ENCODE peak calls at places on chromosomes 12 and 14, in eight cellular contexts. J, K, R, O, T, Q, H and B are unnamed samples. For H3K4me1, the result is how much of the 10 kb centered on the place peaks cover.

GRCh38 chr12:107238276-107238675 is 144.9 kb upstream of the CRY1 start:
- DNase-seq in J (no peak), K (no peak), R (no peak), O (no peak), T (no peak), Q (no peak), H (no peak), B (no peak)

GRCh38 chr12:84910549-84911241 is 1.9 kb downstream of the SLC6A15 start:
- DNase-seq in J (no peak), K (peak), R (no peak), O (no peak), T (no peak), Q (no peak), H (no peak), B (no peak)

GRCh38 chr12:12925383-12925782 is 26.6 kb downstream of the GPRC5D start:
- DNase-seq in J (no peak), K (no peak), R (no peak), O (no peak), T (no peak), Q (no peak), H (no peak), B (no peak)

GRCh38 chr12:132638541-132639408 is 20.2 kb downstream of the P2RX2 start:
- DNase-seq in J (no peak), K (peak), R (no peak), O (peak), T (no peak), Q (no peak), H (no peak), B (peak)

GRCh38 chr12:131726-132465 is 65.3 kb downstream of the IQSEC3 start:
- DNase-seq in J (no peak), K (no peak), R (no peak), O (no peak), T (no peak), Q (no peak), H (no peak), B (no peak)

GRCh38 chr12:62429457-62429856 is 37.2 kb upstream of the MON2 start:
- DNase-seq in J (no peak), K (no peak), R (no peak), O (no peak), T (no peak), Q (no peak), H (no peak), B (no peak)

GRCh38 chr14:76023757-76024156 is 38.2 kb downstream of the IFT43 start:
- DNase-seq in J (no peak), K (no peak), R (no peak), O (no peak), T (no peak), Q (no peak), H (no peak), B (no peak)

GRCh38 chr12:93784339-93785086 is 107.3 kb downstream of the CRADD start:
- DNase-seq in J (peak), K (peak), R (peak), O (peak), T (no peak), Q (no peak), H (peak), B (peak)

GRCh38 chr12:89709994-89710872 is 1.6 kb upstream of the ATP2B1 start:
- DNase-seq in J (peak), K (peak), R (peak), O (peak), T (peak), Q (peak), H (no peak), B (peak)

GRCh38 chr12:130026608-130027176 is 122.9 kb upstream of the TMEM132D start:
- DNase-seq in J (no peak), K (peak), R (no peak), O (no peak), T (peak), Q (peak), H (no peak), B (peak)

GRCh38 chr12:68759852-68760251 is 13.9 kb downstream of the SLC35E3 start:
- DNase-seq in J (no peak), K (no peak), R (no peak), O (no peak), T (no peak), Q (no peak), H (no peak), B (no peak)

GRCh38 chr14:105926415-105927093 is 400.2 kb downstream of the TMEM121 start:
- DNase-seq in J (no peak), K (no peak), R (no peak), O (no peak), T (no peak), Q (no peak), H (no peak), B (no peak)

GRCh38 chr12:76719171-76719631 is 44.7 kb upstream of the ZDHHC17 start:
- DNase-seq in J (no peak), K (no peak), R (no peak), O (no peak), T (no peak), Q (no peak), H (no peak), B (no peak)

GRCh38 chr12:27493260-27493935 is 30.6 kb upstream of the PPFIBP1 start:
- DNase-seq in J (no peak), K (no peak), R (no peak), O (no peak), T (no peak), Q (no peak), H (no peak), B (no peak)

GRCh38 chr12:49979791-49980190 is 7.0 kb downstream of the AQP6 start:
- DNase-seq in J (no peak), K (no peak), R (no peak), O (no peak), T (no peak), Q (no peak), H (no peak), B (no peak)

GRCh38 chr12:121789233-121789781 is 4.2 kb downstream of the RHOF start:
- DNase-seq in J (no peak), K (no peak), R (no peak), O (no peak), T (no peak), Q (no peak), H (no peak), B (no peak)

GRCh38 chr12:47024463-47024862 is 55.0 kb upstream of the PCED1B start:
- DNase-seq in J (no peak), K (no peak), R (no peak), O (no peak), T (no peak), Q (no peak), H (no peak), B (no peak)

GRCh38 chr12:120224304-120225199 is 23.6 kb upstream of the RPLP0 start:
- DNase-seq in J (no peak), K (no peak), R (peak), O (no peak), T (peak), Q (peak), H (no peak), B (peak)

GRCh38 chr14:75522224-75522764 is at the start of gene BATF:
- DNase-seq in J (no peak), K (no peak), R (no peak), O (peak), T (peak), Q (no peak), H (no peak), B (no peak)

GRCh38 chr12:50569321-50569720 is 64.5 kb downstream of the DIP2B start:
- DNase-seq in J (no peak), K (peak), R (peak), O (no peak), T (no peak), Q (no peak), H (no peak), B (peak)

GRCh38 chr12:128073937-128074336 is 193.0 kb upstream of the TMEM132C start:
- DNase-seq in J (no peak), K (no peak), R (no peak), O (no peak), T (no peak), Q (no peak), H (no peak), B (no peak)

GRCh38 chr14:93331375-93332031 is 1.3 kb downstream of the BTBD7 start:
- DNase-seq in J (no peak), K (peak), R (peak), O (peak), T (no peak), Q (no peak), H (no peak), B (peak)

GRCh38 chr12:68481181-68481941 is 129.3 kb upstream of the RAP1B start:
- DNase-seq in J (no peak), K (no peak), R (no peak), O (no peak), T (no peak), Q (no peak), H (no peak), B (no peak)

GRCh38 chr12:112761366-112761986 is 30.1 kb upstream of the RPH3A start:
- DNase-seq in J (no peak), K (no peak), R (no peak), O (no peak), T (no peak), Q (no peak), H (no peak), B (no peak)

GRCh38 chr12:73892181-73892580 is 645.5 kb upstream of the ATXN7L3B start:
- DNase-seq in J (no peak), K (no peak), R (no peak), O (no peak), T (no peak), Q (no peak), H (no peak), B (no peak)

GRCh38 chr14:81427348-81428058 is 27.4 kb upstream of the STON2 start:
- DNase-seq in J (peak), K (peak), R (peak), O (peak), T (no peak), Q (no peak), H (no peak), B (no peak)

GRCh38 chr12:108833355-108833733 is 24.0 kb downstream of the SSH1 start:
- DNase-seq in J (no peak), K (no peak), R (peak), O (no peak), T (no peak), Q (no peak), H (peak), B (no peak)

GRCh38 chr12:112907415-112908157 is 824 bp downstream of the OAS1 start:
- DNase-seq in J (no peak), K (no peak), R (peak), O (peak), T (no peak), Q (no peak), H (no peak), B (no peak)

GRCh38 chr12:102120886-102121285 is 903 bp downstream of the PARPBP start:
- DNase-seq in J (no peak), K (peak), R (no peak), O (no peak), T (no peak), Q (no peak), H (peak), B (no peak)

GRCh38 chr12:111298583-111299436 is 70.1 kb downstream of the PHETA1 start:
- DNase-seq in J (no peak), K (peak), R (peak), O (no peak), T (peak), Q (no peak), H (peak), B (peak)

GRCh38 chr12:105995986-105996385 is 142.8 kb downstream of the NUAK1 start:
- DNase-seq in J (no peak), K (no peak), R (no peak), O (no peak), T (no peak), Q (no peak), H (no peak), B (no peak)

GRCh38 chr12:109818900-109819500 is 14.2 kb downstream of the TRPV4 start:
- DNase-seq in J (no peak), K (no peak), R (no peak), O (no peak), T (no peak), Q (no peak), H (no peak), B (no peak)

GRCh38 chr14:68248481-68249255 is 429.1 kb downstream of the RAD51B start:
- DNase-seq in J (peak), K (peak), R (peak), O (no peak), T (no peak), Q (peak), H (peak), B (peak)

GRCh38 chr12:457676-458075 is 2.1 kb upstream of the B4GALNT3 start:
- DNase-seq in J (no peak), K (no peak), R (no peak), O (no peak), T (no peak), Q (no peak), H (no peak), B (no peak)

GRCh38 chr12:92108651-92109050 is 37.0 kb downstream of the BTG1 start:
- DNase-seq in J (peak), K (peak), R (peak), O (no peak), T (no peak), Q (no peak), H (no peak), B (peak)

GRCh38 chr12:91889970-91890369 is 255.7 kb downstream of the BTG1 start:
- DNase-seq in J (no peak), K (no peak), R (no peak), O (no peak), T (no peak), Q (no peak), H (no peak), B (no peak)

DNA sequence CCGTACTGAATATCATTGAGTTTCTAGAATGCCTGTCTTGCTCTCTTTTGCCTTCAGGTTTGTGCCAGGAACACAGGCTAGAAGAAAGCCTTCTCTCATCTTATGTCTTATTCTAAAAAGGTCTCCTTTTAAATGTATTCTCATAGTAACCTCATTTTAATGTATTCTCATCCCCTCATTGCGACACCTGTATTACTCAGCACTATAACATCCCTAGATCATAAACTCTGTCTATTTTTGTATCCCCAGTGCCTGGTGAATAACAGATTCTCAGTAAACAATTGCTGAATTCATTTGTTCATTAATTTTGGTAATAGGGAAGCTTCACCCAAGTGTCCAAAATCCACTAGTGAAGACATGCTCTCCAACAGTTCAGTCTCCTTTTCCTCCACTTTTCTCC is 8.8 kb upstream of the LRRK2 start:
- DNase-seq in J (no peak), K (no peak), R (no peak), O (no peak), T (no peak), Q (no peak), H (no peak), B (no peak)
- H3K4me1 ChIP-seq in J (under half), K (under half), R (under half), O (under half), T (under half), Q (under half), H (under half), B (under half)

GRCh38 chr12:104419717-104420116 is 37.0 kb upstream of the CHST11 start:
- DNase-seq in J (no peak), K (no peak), R (no peak), O (no peak), T (no peak), Q (no peak), H (no peak), B (no peak)
- H3K4me1 ChIP-seq in J (under half), K (under half), R (under half), O (under half), T (under half), Q (under half), H (half or more), B (under half)

DNA sequence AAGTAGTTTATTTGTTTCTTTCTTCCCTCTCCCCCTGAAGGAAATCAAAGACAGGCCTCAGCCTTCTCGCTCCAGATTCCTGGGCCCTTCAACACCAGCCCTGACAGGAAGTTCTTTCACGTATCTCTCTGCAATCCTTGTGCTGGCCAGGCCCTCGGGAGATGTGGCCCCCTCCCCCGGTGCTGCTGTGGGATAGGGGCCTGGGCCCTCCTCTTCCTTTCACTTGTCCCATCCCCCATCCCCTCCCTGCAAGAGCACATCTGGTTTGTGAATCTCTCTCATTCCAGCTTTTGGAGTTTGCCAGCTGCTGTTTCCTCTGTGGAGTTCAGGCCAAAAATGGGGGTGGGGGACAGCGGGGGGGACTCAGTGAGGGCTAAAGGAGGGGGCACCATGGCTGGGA is 7.2 kb downstream of the LRP1 start:
- DNase-seq in J (no peak), K (peak), R (peak), O (no peak), T (no peak), Q (no peak), H (no peak), B (no peak)
- H3K4me1 ChIP-seq in J (under half), K (under half), R (half or more), O (under half), T (half or more), Q (under half), H (under half), B (under half)

GRCh38 chr12:54279227-54279631 is 693 bp downstream of the CBX5 start:
- DNase-seq in J (no peak), K (no peak), R (no peak), O (no peak), T (no peak), Q (no peak), H (no peak), B (no peak)

GRCh38 chr12:54282949-54283593 is 2.5 kb downstream of the HNRNPA1 start:
- DNase-seq in J (no peak), K (no peak), R (no peak), O (no peak), T (no peak), Q (no peak), H (no peak), B (no peak)

GRCh38 chr12:54279632-54280400 is at the start of gene CBX5:
- DNase-seq in J (peak), K (peak), R (peak), O (peak), T (peak), Q (peak), H (peak), B (peak)

GRCh38 chr12:54277823-54278276 is 2.1 kb downstream of the CBX5 start:
- DNase-seq in J (no peak), K (no peak), R (no peak), O (no peak), T (no peak), Q (no peak), H (no peak), B (no peak)

GRCh38 chr12:54280401-54281260 is at the start of gene HNRNPA1:
- DNase-seq in J (peak), K (peak), R (peak), O (peak), T (peak), Q (peak), H (peak), B (peak)
- H3K4me1 ChIP-seq in J (under half), K (under half), R (half or more), O (under half), T (half or more), Q (under half), H (under half), B (under half)

GRCh38 chr14:100065942-100066574 is 836 bp downstream of the EVL start:
- DNase-seq in J (no peak), K (no peak), R (no peak), O (no peak), T (peak), Q (no peak), H (no peak), B (no peak)
- H3K4me1 ChIP-seq in J (under half), K (under half), R (half or more), O (under half), T (half or more), Q (under half), H (under half), B (under half)

GRCh38 chr12:122994140-122994675 is 13.7 kb downstream of the ARL6IP4 start:
- DNase-seq in J (no peak), K (no peak), R (no peak), O (no peak), T (no peak), Q (no peak), H (no peak), B (no peak)
- H3K4me1 ChIP-seq in J (under half), K (under half), R (under half), O (under half), T (under half), Q (under half), H (under half), B (under half)

DNA sequence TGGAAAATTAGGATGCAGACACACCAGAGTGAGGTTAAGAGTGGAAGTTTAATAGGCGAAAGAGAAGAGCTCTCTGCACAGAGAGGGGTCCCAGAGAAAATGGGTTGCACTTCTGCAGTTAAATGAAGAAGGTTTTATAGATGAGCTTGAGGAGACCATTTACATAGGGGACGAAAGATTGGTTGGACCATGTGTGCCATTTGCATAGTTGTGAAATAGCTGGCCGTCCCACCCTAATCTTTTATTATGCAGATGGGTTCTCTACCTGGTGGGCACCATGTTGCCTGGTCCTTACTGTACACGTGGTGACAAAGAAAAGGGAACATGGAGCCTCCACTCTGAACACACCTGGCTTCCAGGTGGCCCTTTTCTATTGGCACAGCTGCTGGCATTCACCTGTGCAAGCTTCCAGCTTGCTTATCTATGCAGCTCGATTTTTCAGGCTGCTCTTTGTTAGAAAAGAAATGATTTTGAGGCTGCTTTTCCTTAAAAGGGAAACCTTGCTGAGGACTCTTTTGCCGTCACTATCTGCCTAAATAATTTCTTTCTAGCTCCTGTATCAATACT is 67.1 kb upstream of the SRSF5 start:
- DNase-seq in J (no peak), K (no peak), R (no peak), O (no peak), T (peak), Q (peak), H (no peak), B (no peak)
- H3K4me1 ChIP-seq in J (under half), K (half or more), R (half or more), O (under half), T (half or more), Q (under half), H (under half), B (half or more)

GRCh38 chr14:55807059-55807499 is 227.1 kb downstream of the KTN1 start:
- DNase-seq in J (peak), K (no peak), R (peak), O (peak), T (peak), Q (peak), H (peak), B (peak)
- H3K4me1 ChIP-seq in J (under half), K (under half), R (under half), O (under half), T (under half), Q (under half), H (half or more), B (under half)

GRCh38 chr12:124829008-124829707 is 34.5 kb downstream of the SCARB1 start:
- DNase-seq in J (no peak), K (no peak), R (no peak), O (no peak), T (no peak), Q (no peak), H (no peak), B (no peak)
- H3K4me1 ChIP-seq in J (under half), K (under half), R (under half), O (under half), T (under half), Q (under half), H (half or more), B (under half)

GRCh38 chr12:29742646-29743045 is 41.1 kb downstream of the TMTC1 start:
- DNase-seq in J (no peak), K (no peak), R (no peak), O (no peak), T (no peak), Q (no peak), H (no peak), B (no peak)
- H3K4me1 ChIP-seq in J (under half), K (under half), R (half or more), O (under half), T (under half), Q (under half), H (under half), B (under half)